ENCODE peak calls at places on chromosomes 12 and 14, in eight cellular contexts. G is OCI-LY7; X is AG09319; Q is astrocyte; U is gastrocnemius medialis; K is MCF 10A; L is neural crest cell; C is CD4-positive, alpha-beta T cell. E is an unnamed sample.

GRCh38 chr14:70257526-70257925 is 68.8 kb upstream of the SLC8A3 start:
- DNase-seq in G (peak; percentile 10), X (no peak), Q (no peak), U (no peak), K (peak; percentile 47), L (no peak), C (no peak), E (no peak)

GRCh38 chr12:46256942-46257341 is 11.9 kb downstream of the SLC38A1 start:
- DNase-seq in G (no peak), X (no peak), Q (no peak), U (no peak), K (no peak), L (no peak), C (no peak), E (no peak)

GRCh38 chr14:21768116-21768874 is 94.7 kb upstream of the OR4E1 start:
- DNase-seq in G (peak; percentile 48), X (no peak), Q (no peak), U (no peak), K (peak; percentile 40), L (no peak), C (no peak), E (no peak)

GRCh38 chr14:76424359-76424758 is 48.4 kb downstream of the ESRRB start:
- DNase-seq in G (no peak), X (no peak), Q (no peak), U (no peak), K (no peak), L (no peak), C (no peak), E (no peak)

GRCh38 chr12:47837190-47838171 is 17.8 kb upstream of the HDAC7 start:
- DNase-seq in G (peak; percentile 76), X (no peak), Q (no peak), U (no peak), K (peak; percentile 86), L (peak; percentile 55), C (peak; percentile 58), E (peak; percentile 50)

GRCh38 chr12:42588981-42589464 is 523 bp downstream of the PRICKLE1 start:
- DNase-seq in G (peak; percentile 11), X (no peak), Q (no peak), U (no peak), K (peak; percentile 50), L (peak; percentile 39), C (no peak), E (no peak)

GRCh38 chr12:94170690-94171594 is 22.6 kb downstream of the PLXNC1 start:
- DNase-seq in G (no peak), X (no peak), Q (no peak), U (no peak), K (no peak), L (no peak), C (no peak), E (no peak)

GRCh38 chr12:10363922-10364838 is 25.7 kb downstream of the KLRK1 start:
- DNase-seq in G (peak; percentile 77), X (no peak), Q (peak; percentile 49), U (peak; percentile 16), K (peak; percentile 70), L (no peak), C (no peak), E (no peak)

GRCh38 chr14:104926619-104927431 is 2.1 kb downstream of the PLD4 start:
- DNase-seq in G (peak; percentile 91), X (no peak), Q (no peak), U (no peak), K (no peak), L (no peak), C (no peak), E (no peak)

GRCh38 chr14:21269252-21270046 is at the start of gene HNRNPC:
- DNase-seq in G (peak; percentile 100), X (peak; percentile 100), Q (peak; percentile 100), U (peak; percentile 99), K (peak; percentile 100), L (peak; percentile 100), C (peak; percentile 100), E (peak; percentile 100)

GRCh38 chr14:32201816-32202467 is at the start of gene RNU6-7:
- DNase-seq in G (no peak), X (no peak), Q (peak; percentile 18), U (peak; percentile 5), K (peak; percentile 42), L (no peak), C (peak; percentile 13), E (no peak)

GRCh38 chr12:62839869-62840268 is 95.1 kb downstream of the PPM1H start:
- DNase-seq in G (no peak), X (no peak), Q (no peak), U (no peak), K (no peak), L (no peak), C (no peak), E (no peak)

GRCh38 chr12:11650279-11650696 is 814 bp downstream of the ETV6 start:
- DNase-seq in G (no peak), X (no peak), Q (no peak), U (peak; percentile 9), K (no peak), L (no peak), C (no peak), E (no peak)

GRCh38 chr12:16003460-16003859 is 92.3 kb downstream of the DERA start:
- DNase-seq in G (no peak), X (no peak), Q (no peak), U (no peak), K (no peak), L (no peak), C (no peak), E (no peak)

GRCh38 chr12:120944645-120945217 is 33.6 kb upstream of the HNF1A start:
- DNase-seq in G (peak; percentile 51), X (no peak), Q (no peak), U (no peak), K (peak; percentile 68), L (peak; percentile 67), C (peak; percentile 49), E (peak; percentile 54)

GRCh38 chr14:55277972-55278740 is 6.9 kb downstream of the FBXO34 start:
- DNase-seq in G (peak; percentile 61), X (no peak), Q (no peak), U (no peak), K (no peak), L (no peak), C (no peak), E (no peak)

GRCh38 chr12:8038659-8039114 is 6.2 kb downstream of the FOXJ2 start:
- DNase-seq in G (no peak), X (no peak), Q (peak; percentile 62), U (peak; percentile 53), K (peak; percentile 79), L (no peak), C (no peak), E (no peak)

GRCh38 chr14:61511558-61511924 is 183.8 kb upstream of the HIF1A start:
- DNase-seq in G (no peak), X (no peak), Q (no peak), U (no peak), K (peak; percentile 70), L (no peak), C (no peak), E (no peak)

GRCh38 chr14:80468331-80469122 is 257.2 kb upstream of the DIO2 start:
- DNase-seq in G (no peak), X (no peak), Q (no peak), U (no peak), K (no peak), L (no peak), C (no peak), E (no peak)

GRCh38 chr14:59905193-59905592 is 14.8 kb upstream of the LRRC9 start:
- DNase-seq in G (no peak), X (no peak), Q (peak; percentile 16), U (no peak), K (peak; percentile 44), L (no peak), C (no peak), E (no peak)

GRCh38 chr12:13093191-13093849 is 10.1 kb downstream of the GSG1 start:
- DNase-seq in G (no peak), X (no peak), Q (peak; percentile 53), U (no peak), K (no peak), L (no peak), C (no peak), E (no peak)

GRCh38 chr12:54215990-54216579 is 27.3 kb upstream of the SMUG1 start:
- DNase-seq in G (peak; percentile 87), X (no peak), Q (no peak), U (no peak), K (no peak), L (no peak), C (peak; percentile 5), E (no peak)

GRCh38 chr14:23406244-23406643 is 1.8 kb downstream of the MYH6 start:
- DNase-seq in G (peak; percentile 14), X (no peak), Q (no peak), U (no peak), K (peak; percentile 6), L (no peak), C (no peak), E (no peak)

GRCh38 chr12:26832817-26833691 is at the start of gene ITPR2:
- DNase-seq in G (peak; percentile 95), X (peak; percentile 54), Q (peak; percentile 77), U (peak; percentile 93), K (peak; percentile 96), L (peak; percentile 86), C (peak; percentile 86), E (peak; percentile 77)
- TF ChIP-seq CTCF in G (peak; percentile 41), X (no peak), Q (no peak), U (peak; percentile 4), K (peak; percentile 38), L (peak; percentile 58), C (peak; percentile 12), E (no peak)

GRCh38 chr12:25723921-25724491 is 170.9 kb upstream of the LMNTD1 start:
- DNase-seq in G (no peak), X (no peak), Q (peak; percentile 82), U (no peak), K (peak; percentile 62), L (no peak), C (no peak), E (no peak)
- TF ChIP-seq CTCF in G (no peak), X (no peak), Q (no peak), U (no peak), K (no peak), L (no peak), C (no peak), E (no peak)

GRCh38 chr12:87266305-87266704 is 762.9 kb downstream of the C12orf50 start:
- DNase-seq in G (no peak), X (no peak), Q (no peak), U (no peak), K (no peak), L (no peak), C (no peak), E (no peak)
- TF ChIP-seq CTCF in G (no peak), X (no peak), Q (no peak), U (no peak), K (no peak), L (peak; percentile 30), C (no peak), E (no peak)

GRCh38 chr14:53325176-53325806 is 172.2 kb upstream of the DDHD1 start:
- DNase-seq in G (peak; percentile 27), X (no peak), Q (no peak), U (no peak), K (no peak), L (no peak), C (no peak), E (no peak)

GRCh38 chr14:53331247-53331646 is 178.1 kb upstream of the DDHD1 start:
- DNase-seq in G (no peak), X (no peak), Q (peak; percentile 77), U (no peak), K (peak; percentile 47), L (no peak), C (no peak), E (no peak)

GRCh38 chr14:53330441-53330840 is 177.3 kb upstream of the DDHD1 start:
- DNase-seq in G (no peak), X (no peak), Q (peak; percentile 38), U (no peak), K (no peak), L (no peak), C (no peak), E (no peak)

GRCh38 chr14:53331921-53332320 is 178.8 kb upstream of the DDHD1 start:
- DNase-seq in G (no peak), X (no peak), Q (no peak), U (no peak), K (no peak), L (no peak), C (no peak), E (no peak)

GRCh38 chr14:53327716-53328115 is 174.6 kb upstream of the DDHD1 start:
- DNase-seq in G (no peak), X (no peak), Q (peak; percentile 68), U (no peak), K (peak; percentile 84), L (no peak), C (no peak), E (no peak)
- TF ChIP-seq CTCF in G (no peak), X (no peak), Q (no peak), U (no peak), K (no peak), L (no peak), C (no peak), E (no peak)